ENCODE peak calls at places on chromosomes 7 and 10, in six cellular contexts. F is HepG2, P is mammary epithelial cell, Q is GM23248, J is IMR-90, E is NT2/D1. A is an unnamed sample. For H3K36me3, the result is how much of the 10 kb centered on the place peaks cover.

GRCh38 chr7:74503061-74503460 is 49.4 kb downstream of the GTF2IRD1 start:
- DNase-seq in F (no peak), P (no peak), Q (no peak), J (no peak), E (no peak), A (no peak)

GRCh38 chr7:130394421-130395188 is 14.3 kb downstream of the CPA1 start:
- DNase-seq in F (no peak), P (no peak), Q (no peak), J (no peak), E (no peak), A (no peak)

GRCh38 chr10:102435529-102436233 is 3.3 kb upstream of the CUEDC2 start:
- DNase-seq in F (no peak), P (no peak), Q (peak), J (no peak), E (no peak), A (peak)

GRCh38 chr10:130378556-130379400 is 242.6 kb downstream of the GLRX3 start:
- DNase-seq in F (no peak), P (no peak), Q (no peak), J (no peak), E (no peak), A (no peak)

GRCh38 chr10:132165416-132165980 is 21.2 kb upstream of the DPYSL4 start:
- DNase-seq in F (no peak), P (no peak), Q (no peak), J (no peak), E (no peak), A (no peak)

GRCh38 chr10:48461623-48462481 is 143.0 kb downstream of the ARHGAP22 start:
- DNase-seq in F (no peak), P (no peak), Q (no peak), J (no peak), E (no peak), A (no peak)

GRCh38 chr10:17644485-17644964 is 574 bp downstream of the STAM start:
- DNase-seq in F (no peak), P (no peak), Q (peak), J (peak), E (no peak), A (no peak)

GRCh38 chr7:130875265-130875741 is 141.3 kb upstream of the KLF14 start:
- DNase-seq in F (peak), P (no peak), Q (peak), J (peak), E (peak), A (peak)

GRCh38 chr10:61750943-61751471 is 88.3 kb downstream of the CABCOCO1 start:
- DNase-seq in F (peak), P (peak), Q (peak), J (peak), E (peak), A (peak)

GRCh38 chr10:96090463-96090800 is 39.7 kb upstream of the ZNF518A start:
- DNase-seq in F (no peak), P (no peak), Q (no peak), J (no peak), E (no peak), A (no peak)
- H3K4me3 ChIP-seq in F (peak), P (peak), Q (peak), J (peak), E (peak), A (peak)

DNA sequence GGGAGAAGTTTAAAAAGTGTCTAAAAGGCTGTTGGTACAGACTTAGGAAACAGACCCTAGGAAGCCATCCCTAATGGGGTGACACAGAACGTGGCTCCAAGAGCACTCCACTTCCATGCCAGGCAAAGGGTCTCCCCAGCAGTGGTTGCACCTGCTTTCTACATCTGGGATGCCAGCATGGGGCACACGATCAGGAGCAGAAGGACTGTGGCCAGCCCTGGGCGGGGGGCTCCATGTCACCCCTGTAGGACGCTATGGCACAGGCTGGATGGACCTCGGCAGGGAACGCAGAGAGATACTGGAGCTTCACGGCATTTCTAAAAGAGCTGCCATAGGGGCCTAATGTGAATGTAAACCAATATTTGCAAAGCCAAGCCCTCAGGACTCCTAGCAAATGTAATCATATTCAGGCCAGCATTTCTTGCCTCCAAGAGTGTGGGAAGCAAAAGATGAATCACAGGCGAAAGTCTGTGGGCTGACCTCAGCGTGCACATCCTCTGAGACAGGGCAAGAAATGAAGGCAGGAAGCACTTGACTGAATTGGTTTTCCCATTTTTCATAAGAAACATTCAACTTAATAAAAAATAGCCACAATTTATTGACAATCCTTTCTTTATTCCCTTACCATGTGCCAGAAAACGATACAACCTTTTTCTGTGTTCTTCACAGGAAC is 93.9 kb downstream of the ATXN7L1 start:
- DNase-seq in F (no peak), P (peak), Q (peak), J (peak), E (no peak), A (peak)
- H3K9ac ChIP-seq in F (no peak), P (no peak), Q (peak), J (no peak), E (no peak), A (peak)

GRCh38 chr7:100106633-100107032 is 5.2 kb downstream of the AP4M1 start:
- DNase-seq in F (no peak), P (no peak), Q (no peak), J (no peak), E (no peak), A (no peak)
- H3K36me3 ChIP-seq in F (under half), P (under half), Q (under half), J (half or more), E (half or more), A (under half)

DNA sequence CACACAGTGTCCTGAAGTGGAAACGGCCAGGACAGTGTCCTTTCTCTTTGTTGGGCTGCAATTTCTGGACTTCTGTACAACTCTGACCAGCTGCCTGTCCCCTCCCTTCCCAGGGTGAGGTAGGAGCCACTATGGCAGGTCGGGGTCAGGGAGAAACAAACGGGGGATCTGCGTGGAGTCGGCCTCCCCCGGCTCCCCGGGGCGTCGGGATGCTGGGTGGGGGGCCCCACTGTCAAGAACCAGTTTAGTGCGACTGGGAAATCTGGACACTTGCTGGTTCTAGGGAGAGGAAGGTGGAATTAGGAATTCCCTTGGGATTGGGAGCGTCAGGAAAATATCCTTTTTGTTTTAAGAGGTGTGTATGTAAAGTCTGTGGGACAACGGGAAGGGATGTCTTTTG is 567 bp downstream of the SYCE1 start:
- DNase-seq in F (no peak), P (no peak), Q (no peak), J (no peak), E (no peak), A (no peak)
- H3K4me3 ChIP-seq in F (no peak), P (no peak), Q (no peak), J (no peak), E (no peak), A (no peak)

GRCh38 chr10:120950103-120950561 is 99.0 kb downstream of the WDR11 start:
- DNase-seq in F (no peak), P (peak), Q (peak), J (peak), E (no peak), A (peak)

GRCh38 chr10:120946497-120946896 is 95.3 kb downstream of the WDR11 start:
- DNase-seq in F (no peak), P (no peak), Q (no peak), J (no peak), E (no peak), A (no peak)

GRCh38 chr10:120951288-120951687 is 100.1 kb downstream of the WDR11 start:
- DNase-seq in F (no peak), P (no peak), Q (no peak), J (no peak), E (no peak), A (no peak)

GRCh38 chr10:120949511-120950102 is 98.4 kb downstream of the WDR11 start:
- DNase-seq in F (no peak), P (no peak), Q (peak), J (no peak), E (no peak), A (peak)

GRCh38 chr10:120948889-120949382 is 97.8 kb downstream of the WDR11 start:
- DNase-seq in F (peak), P (peak), Q (peak), J (peak), E (peak), A (peak)
- H3K9ac ChIP-seq in F (no peak), P (no peak), Q (peak), J (no peak), E (peak), A (peak)

GRCh38 chr10:30531751-30532530 is 97.6 kb downstream of the LYZL2 start:
- DNase-seq in F (no peak), P (no peak), Q (no peak), J (no peak), E (no peak), A (no peak)
- H3K36me3 ChIP-seq in F (under half), P (under half), Q (under half), J (under half), E (under half), A (under half)

A was measured in adipocyte.